ENCODE peak calls at places on chromosomes 11 and 22, in five cellular contexts. One of them, this sample, is unnamed. For H3K27me3, the result is how much of the 10 kb centered on the place peaks cover.

GRCh38 chr11:12200359-12201015 is 90.1 kb downstream of the MICAL2 start:
- DNase-seq in HL-60: no peak
- DNase-seq in ovary: no peak
- DNase-seq in spleen: no peak
- DNase-seq in psoas muscle: peak
- DNase-seq in this sample: no peak

GRCh38 chr11:73293356-73293936 is 14.6 kb upstream of the ARHGEF17 start:
- DNase-seq in HL-60: no peak
- DNase-seq in spleen: peak
- DNase-seq in psoas muscle: peak
- DNase-seq in ovary: no peak
- DNase-seq in this sample: no peak

GRCh38 chr11:111602865-111603632 is 800 bp downstream of the SIK2 start:
- DNase-seq in psoas muscle: no peak
- DNase-seq in HL-60: peak
- DNase-seq in spleen: no peak
- DNase-seq in ovary: no peak
- DNase-seq in this sample: no peak

GRCh38 chr11:119056397-119056999 is 507 bp downstream of the HYOU1 start:
- DNase-seq in spleen: no peak
- DNase-seq in ovary: peak
- DNase-seq in HL-60: peak
- DNase-seq in psoas muscle: peak
- DNase-seq in this sample: peak

GRCh38 chr11:134126197-134126822 is 57.4 kb downstream of the JAM3 start:
- DNase-seq in psoas muscle: no peak
- DNase-seq in ovary: no peak
- DNase-seq in spleen: no peak
- DNase-seq in HL-60: no peak
- DNase-seq in this sample: no peak

GRCh38 chr11:69169479-69169878 is 13.7 kb downstream of the SMIM38 start:
- DNase-seq in HL-60: no peak
- DNase-seq in ovary: no peak
- DNase-seq in spleen: no peak
- DNase-seq in psoas muscle: no peak
- DNase-seq in this sample: no peak

GRCh38 chr22:45903355-45904149 is 73.4 kb downstream of the WNT7B start:
- DNase-seq in psoas muscle: no peak
- DNase-seq in ovary: no peak
- DNase-seq in HL-60: peak
- DNase-seq in spleen: no peak
- DNase-seq in this sample: no peak

GRCh38 chr22:38793721-38794466 is at the start of gene DNAL4:
- DNase-seq in ovary: peak
- DNase-seq in psoas muscle: peak
- DNase-seq in HL-60: peak
- DNase-seq in spleen: peak
- DNase-seq in this sample: peak

GRCh38 chr11:1351278-1351937 is 38.3 kb upstream of the BRSK2 start:
- DNase-seq in spleen: peak
- DNase-seq in ovary: no peak
- DNase-seq in psoas muscle: peak
- DNase-seq in HL-60: no peak
- DNase-seq in this sample: no peak

GRCh38 chr11:78138694-78139421 is 568 bp downstream of the ALG8 start:
- DNase-seq in psoas muscle: no peak
- DNase-seq in spleen: no peak
- DNase-seq in ovary: no peak
- DNase-seq in HL-60: peak
- DNase-seq in this sample: peak

GRCh38 chr11:115587718-115588342 is 83.6 kb upstream of the CADM1 start:
- DNase-seq in ovary: no peak
- DNase-seq in HL-60: no peak
- DNase-seq in spleen: no peak
- DNase-seq in psoas muscle: no peak
- DNase-seq in this sample: no peak

GRCh38 chr22:36463783-36464184 is 17.7 kb downstream of the TXN2 start:
- DNase-seq in spleen: peak
- DNase-seq in ovary: no peak
- DNase-seq in HL-60: no peak
- DNase-seq in psoas muscle: peak
- DNase-seq in this sample: no peak

GRCh38 chr22:31647921-31648320 is 14.1 kb downstream of the PISD start:
- DNase-seq in spleen: no peak
- DNase-seq in ovary: no peak
- DNase-seq in psoas muscle: no peak
- DNase-seq in HL-60: no peak
- DNase-seq in this sample: no peak

GRCh38 chr22:49701380-49702067 is 126.1 kb downstream of the BRD1 start:
- DNase-seq in ovary: no peak
- DNase-seq in spleen: no peak
- DNase-seq in psoas muscle: no peak
- DNase-seq in HL-60: peak
- DNase-seq in this sample: no peak

GRCh38 chr11:97109078-97109477 is 719.3 kb downstream of the JRKL start:
- DNase-seq in HL-60: no peak
- DNase-seq in ovary: no peak
- DNase-seq in spleen: no peak
- DNase-seq in psoas muscle: no peak
- DNase-seq in this sample: no peak

GRCh38 chr11:72781313-72782080 is 12.3 kb downstream of the STARD10 start:
- DNase-seq in HL-60: no peak
- DNase-seq in spleen: peak
- DNase-seq in ovary: peak
- DNase-seq in psoas muscle: peak
- DNase-seq in this sample: peak

GRCh38 chr11:65921033-65921555 is 1.9 kb downstream of the DRAP1 start:
- DNase-seq in psoas muscle: no peak
- DNase-seq in ovary: peak
- DNase-seq in HL-60: no peak
- DNase-seq in spleen: no peak
- DNase-seq in this sample: no peak

GRCh38 chr22:25759825-25760231 is 17.8 kb downstream of the MYO18B start:
- DNase-seq in ovary: no peak
- DNase-seq in spleen: no peak
- DNase-seq in HL-60: peak
- DNase-seq in psoas muscle: peak
- DNase-seq in this sample: no peak

GRCh38 chr22:50683994-50684371 is 11.4 kb downstream of the SHANK3 start:
- DNase-seq in HL-60: no peak
- DNase-seq in psoas muscle: no peak
- DNase-seq in spleen: peak
- DNase-seq in ovary: no peak
- DNase-seq in this sample: no peak

GRCh38 chr11:17443926-17444690 is 32.5 kb downstream of the ABCC8 start:
- DNase-seq in HL-60: no peak
- DNase-seq in spleen: no peak
- DNase-seq in psoas muscle: no peak
- DNase-seq in ovary: no peak
- DNase-seq in this sample: no peak

GRCh38 chr22:36617694-36618522 is 85.6 kb downstream of the CACNG2 start:
- DNase-seq in spleen: no peak
- DNase-seq in HL-60: no peak
- DNase-seq in ovary: no peak
- DNase-seq in psoas muscle: no peak
- DNase-seq in this sample: no peak

GRCh38 chr11:44207292-44207691 is 102.6 kb downstream of the ALX4 start:
- DNase-seq in spleen: no peak
- DNase-seq in HL-60: no peak
- DNase-seq in ovary: no peak
- DNase-seq in psoas muscle: no peak
- DNase-seq in this sample: no peak

GRCh38 chr22:20552913-20553401 is 45.5 kb downstream of the MED15 start:
- DNase-seq in psoas muscle: peak
- DNase-seq in HL-60: no peak
- DNase-seq in spleen: peak
- DNase-seq in ovary: peak
- DNase-seq in this sample: no peak

GRCh38 chr11:61955031-61955415 is 4.9 kb downstream of the BEST1 start:
- DNase-seq in spleen: peak
- DNase-seq in psoas muscle: peak
- DNase-seq in ovary: peak
- DNase-seq in HL-60: peak
- DNase-seq in this sample: no peak

GRCh38 chr22:50444663-50445062 is 30.2 kb downstream of the SBF1 start:
- DNase-seq in ovary: peak
- DNase-seq in spleen: no peak
- DNase-seq in psoas muscle: no peak
- DNase-seq in HL-60: no peak
- DNase-seq in this sample: no peak

GRCh38 chr22:28009272-28009827 is 90.3 kb upstream of the PITPNB start:
- DNase-seq in psoas muscle: peak
- DNase-seq in ovary: peak
- DNase-seq in HL-60: peak
- DNase-seq in spleen: peak
- DNase-seq in this sample: peak

GRCh38 chr11:108693852-108694251 is 29.0 kb downstream of the DDX10 start:
- DNase-seq in HL-60: no peak
- DNase-seq in spleen: no peak
- DNase-seq in ovary: no peak
- DNase-seq in psoas muscle: no peak
- DNase-seq in this sample: no peak

GRCh38 chr11:114197799-114198500 is 98.2 kb upstream of the NNMT start:
- DNase-seq in spleen: peak
- DNase-seq in ovary: peak
- DNase-seq in HL-60: no peak
- DNase-seq in psoas muscle: peak
- DNase-seq in this sample: no peak

GRCh38 chr22:44261164-44261860 is 51.4 kb downstream of the SHISAL1 start:
- DNase-seq in spleen: no peak
- DNase-seq in psoas muscle: peak
- DNase-seq in HL-60: no peak
- DNase-seq in ovary: no peak
- DNase-seq in this sample: no peak

GRCh38 chr11:32809313-32809712 is 14.9 kb upstream of the CCDC73 start:
- DNase-seq in ovary: peak
- DNase-seq in spleen: peak
- DNase-seq in HL-60: peak
- DNase-seq in psoas muscle: no peak
- DNase-seq in this sample: peak

GRCh38 chr11:13928566-13929251 is 33.8 kb upstream of the SPON1 start:
- DNase-seq in ovary: no peak
- DNase-seq in spleen: no peak
- DNase-seq in HL-60: no peak
- DNase-seq in psoas muscle: no peak
- DNase-seq in this sample: no peak

DNA sequence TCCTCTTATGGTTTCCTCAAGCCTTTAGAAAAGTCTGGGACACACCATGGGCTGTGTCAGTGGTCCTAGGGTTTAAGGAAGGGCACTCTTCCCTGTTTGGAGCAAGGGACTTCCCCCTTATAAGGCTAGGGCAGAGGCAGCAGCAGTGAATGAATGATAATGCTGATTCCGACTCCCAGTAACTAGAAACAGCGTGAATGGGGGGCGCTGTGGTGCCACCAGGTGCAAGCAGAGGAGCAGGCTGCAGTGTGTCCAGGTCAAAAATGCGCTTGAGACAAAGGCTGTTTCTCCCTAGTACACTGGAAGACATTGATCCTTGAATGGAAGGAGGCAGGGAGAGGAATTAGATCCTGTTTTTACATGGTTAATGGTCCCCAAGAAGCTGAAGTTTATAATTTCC is 11.6 kb upstream of the RIC3 start:
- DNase-seq in psoas muscle: no peak
- DNase-seq in ovary: no peak
- DNase-seq in spleen: no peak
- DNase-seq in HL-60: no peak
- DNase-seq in this sample: no peak
- TF ChIP-seq CTCF in psoas muscle: no peak
- TF ChIP-seq CTCF in ovary: no peak
- TF ChIP-seq CTCF in spleen: no peak
- TF ChIP-seq CTCF in HL-60: no peak
- TF ChIP-seq CTCF in this sample: no peak

GRCh38 chr11:64796757-64797541 is 6.1 kb downstream of the MAP4K2 start:
- DNase-seq in ovary: no peak
- DNase-seq in HL-60: no peak
- DNase-seq in psoas muscle: no peak
- DNase-seq in spleen: peak
- DNase-seq in this sample: no peak
- H3K4me3 ChIP-seq in ovary: no peak
- H3K4me3 ChIP-seq in HL-60: no peak
- H3K4me3 ChIP-seq in psoas muscle: no peak
- H3K4me3 ChIP-seq in spleen: no peak
- H3K4me3 ChIP-seq in this sample: no peak

DNA sequence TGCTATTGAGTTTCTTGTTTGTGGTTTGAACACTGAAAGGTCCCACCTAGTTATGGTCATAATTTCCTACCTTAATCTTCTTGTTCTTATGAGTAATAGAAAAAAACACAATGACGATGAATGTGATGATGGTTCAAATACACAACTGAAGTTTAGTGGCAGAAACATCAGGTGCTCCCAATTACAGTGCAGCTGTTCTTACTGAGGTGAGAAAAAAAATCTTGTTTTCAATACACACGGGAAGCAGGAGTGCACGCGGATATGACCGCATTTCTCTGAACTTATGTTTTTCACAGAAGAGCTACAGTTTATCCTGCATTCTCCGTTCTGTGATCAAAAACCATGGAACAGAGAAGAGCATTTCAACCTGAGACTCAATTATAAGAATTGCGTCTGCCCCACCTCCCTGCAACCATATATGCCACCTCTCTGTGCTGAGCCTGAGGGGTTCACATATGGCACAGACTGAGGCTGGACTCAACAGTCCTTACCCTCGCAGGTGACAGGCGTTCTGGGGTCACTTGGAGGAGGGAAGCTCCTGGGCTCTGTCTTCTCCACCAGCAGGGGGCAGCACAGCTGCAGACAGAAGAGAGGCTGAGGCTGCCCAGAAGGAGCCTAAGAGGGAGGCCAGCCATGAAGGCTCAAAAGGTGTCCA is 99.7 kb upstream of the IGLL5 start:
- DNase-seq in psoas muscle: peak
- DNase-seq in ovary: no peak
- DNase-seq in spleen: peak
- DNase-seq in HL-60: peak
- DNase-seq in this sample: no peak
- H3K27me3 ChIP-seq in psoas muscle: under half
- H3K27me3 ChIP-seq in ovary: under half
- H3K27me3 ChIP-seq in spleen: under half
- H3K27me3 ChIP-seq in HL-60: under half
- H3K27me3 ChIP-seq in this sample: under half

GRCh38 chr11:7167976-7168740 is 79.4 kb downstream of the RBMXL2 start:
- DNase-seq in spleen: no peak
- DNase-seq in psoas muscle: no peak
- DNase-seq in ovary: no peak
- DNase-seq in HL-60: no peak
- DNase-seq in this sample: no peak
- TF ChIP-seq CTCF in spleen: no peak
- TF ChIP-seq CTCF in psoas muscle: no peak
- TF ChIP-seq CTCF in ovary: no peak
- TF ChIP-seq CTCF in HL-60: no peak
- TF ChIP-seq CTCF in this sample: no peak

GRCh38 chr11:122556605-122557004 is 98.9 kb upstream of the UBASH3B start:
- DNase-seq in spleen: peak
- DNase-seq in ovary: no peak
- DNase-seq in HL-60: no peak
- DNase-seq in psoas muscle: peak
- DNase-seq in this sample: peak
- H3K4me3 ChIP-seq in spleen: no peak
- H3K4me3 ChIP-seq in ovary: no peak
- H3K4me3 ChIP-seq in HL-60: no peak
- H3K4me3 ChIP-seq in psoas muscle: no peak
- H3K4me3 ChIP-seq in this sample: no peak

GRCh38 chr11:30581646-30582045 is 4.5 kb downstream of the MPPED2 start:
- DNase-seq in ovary: no peak
- DNase-seq in spleen: no peak
- DNase-seq in psoas muscle: no peak
- DNase-seq in HL-60: no peak
- DNase-seq in this sample: no peak
- H3K27me3 ChIP-seq in ovary: under half
- H3K27me3 ChIP-seq in spleen: under half
- H3K27me3 ChIP-seq in psoas muscle: under half
- H3K27me3 ChIP-seq in HL-60: under half
- H3K27me3 ChIP-seq in this sample: under half